ENCODE peak calls at places on chromosomes 12 and 14, in six cellular contexts. H is fibroblast of lung; K is colonic mucosa; F is lower lobe of right lung; V is CD8-positive, alpha-beta T cell; G is uterus. Z is an unnamed sample.

GRCh38 chr12:122937622-122938091 is 28.6 kb downstream of the ABCB9 start:
- DNase-seq in K (no peak), H (no peak), G (no peak), F (no peak), V (no peak), Z (peak; percentile 66)

GRCh38 chr14:102201369-102201748 is 61.7 kb downstream of the WDR20 start:
- DNase-seq in K (no peak), V (no peak), H (no peak), G (no peak), F (no peak), Z (no peak)

GRCh38 chr12:14403711-14404164 is 38.3 kb downstream of the ATF7IP start:
- DNase-seq in G (no peak), K (peak; percentile 51), V (no peak), H (peak; percentile 92), F (no peak), Z (no peak)

GRCh38 chr14:93811611-93812010 is 23.3 kb upstream of the PRIMA1 start:
- DNase-seq in K (no peak), G (no peak), F (no peak), H (no peak), V (no peak), Z (no peak)

GRCh38 chr12:130862161-130862560 is 9.7 kb upstream of the RAN start:
- DNase-seq in H (no peak), V (no peak), K (no peak), F (no peak), G (no peak), Z (no peak)

GRCh38 chr12:126083931-126084330 is 1018.7 kb downstream of the AACS start:
- DNase-seq in G (no peak), H (no peak), V (no peak), K (no peak), F (no peak), Z (no peak)

GRCh38 chr12:21780786-21781185 is 6.3 kb upstream of the KCNJ8 start:
- DNase-seq in V (no peak), K (no peak), G (no peak), H (no peak), F (no peak), Z (no peak)

GRCh38 chr14:85131523-85131922 is 398.4 kb upstream of the FLRT2 start:
- DNase-seq in V (no peak), K (no peak), H (no peak), G (no peak), F (no peak), Z (peak; percentile 40)

GRCh38 chr12:118357327-118358007 is 15.2 kb downstream of the TAOK3 start:
- DNase-seq in H (peak; percentile 64), G (peak; percentile 37), K (peak; percentile 71), F (no peak), V (peak; percentile 33), Z (no peak)

GRCh38 chr14:51564986-51565604 is 86.6 kb upstream of the FRMD6 start:
- DNase-seq in V (no peak), H (no peak), G (no peak), F (no peak), K (peak; percentile 22), Z (no peak)

GRCh38 chr14:50082784-50083466 is 33.4 kb downstream of the VCPKMT start:
- DNase-seq in V (peak; percentile 66), F (no peak), K (no peak), H (peak; percentile 36), G (peak; percentile 38), Z (no peak)

GRCh38 chr14:42965512-42965911 is 1358.8 kb downstream of the LRFN5 start:
- DNase-seq in V (no peak), F (no peak), G (no peak), H (no peak), K (no peak), Z (no peak)

GRCh38 chr12:114784526-114784925 is 100.6 kb upstream of the TBX3 start:
- DNase-seq in K (no peak), H (no peak), V (no peak), F (no peak), G (no peak), Z (no peak)

GRCh38 chr12:27615331-27615891 is 80.8 kb upstream of the REP15 start:
- DNase-seq in F (no peak), V (no peak), G (no peak), H (no peak), K (no peak), Z (no peak)

GRCh38 chr12:131827961-131828534 is at the start of gene MMP17:
- DNase-seq in G (no peak), H (peak; percentile 62), F (no peak), V (no peak), K (no peak), Z (no peak)

GRCh38 chr14:30580616-30581282 is 21.8 kb downstream of the G2E3 start:
- DNase-seq in G (no peak), F (no peak), V (no peak), K (no peak), H (no peak), Z (no peak)

GRCh38 chr14:78254911-78255431 is 84.8 kb downstream of the NRXN3 start:
- DNase-seq in G (no peak), V (no peak), H (no peak), K (no peak), F (no peak), Z (no peak)

GRCh38 chr12:69991683-69992297 is 166.8 kb downstream of the MYRFL start:
- DNase-seq in G (no peak), V (no peak), K (no peak), F (no peak), H (no peak), Z (no peak)

GRCh38 chr12:69986109-69986508 is 161.1 kb downstream of the MYRFL start:
- DNase-seq in F (no peak), G (no peak), K (no peak), V (no peak), H (no peak), Z (no peak)

GRCh38 chr12:69985656-69986055 is 160.6 kb downstream of the MYRFL start:
- DNase-seq in K (peak; percentile 52), F (no peak), V (no peak), G (no peak), H (no peak), Z (no peak)

GRCh38 chr12:69987453-69988102 is 162.6 kb downstream of the MYRFL start:
- DNase-seq in H (peak; percentile 89), G (peak; percentile 33), K (peak; percentile 75), F (no peak), V (no peak), Z (no peak)

GRCh38 chr12:69988601-69989194 is 163.7 kb downstream of the MYRFL start:
- DNase-seq in H (peak; percentile 25), G (no peak), F (no peak), V (no peak), K (no peak), Z (no peak)
- H3K4me3 ChIP-seq in H (no peak overlapping the region), G (no peak overlapping the region), F (no peak overlapping the region), V (no peak overlapping the region), K (no peak overlapping the region), Z (no peak overlapping the region)

GRCh38 chr12:104230704-104231103 is 15.1 kb downstream of the TXNRD1 start:
- DNase-seq in H (no peak), V (no peak), K (no peak), G (no peak), F (no peak), Z (no peak)

GRCh38 chr12:104234926-104235499 is 19.4 kb downstream of the TXNRD1 start:
- DNase-seq in K (no peak), V (no peak), G (no peak), H (no peak), F (no peak), Z (no peak)

GRCh38 chr12:104226672-104227071 is 11.1 kb downstream of the TXNRD1 start:
- DNase-seq in V (no peak), K (no peak), G (no peak), F (no peak), H (no peak), Z (no peak)

GRCh38 chr12:104232609-104233280 is 17.2 kb downstream of the TXNRD1 start:
- DNase-seq in H (no peak), F (no peak), V (no peak), K (no peak), G (no peak), Z (no peak)

GRCh38 chr12:104230304-104230703 is 14.7 kb downstream of the TXNRD1 start:
- DNase-seq in G (no peak), H (no peak), K (no peak), V (no peak), F (no peak), Z (no peak)
- H3K9me3 ChIP-seq in G (no peaks in the 10 kb centered on the region), H (no peaks in the 10 kb centered on the region), K (no peaks in the 10 kb centered on the region), V (no peaks in the 10 kb centered on the region), F (peaks cover 32% of the 10 kb centered on the region), Z (no peaks in the 10 kb centered on the region)

GRCh38 chr14:91142214-91142668 is 28.4 kb downstream of the DGLUCY start:
- DNase-seq in F (no peak), K (no peak), V (no peak), H (no peak), G (no peak), Z (no peak)

GRCh38 chr14:91138511-91139359 is 24.9 kb downstream of the DGLUCY start:
- DNase-seq in G (no peak), H (peak; percentile 38), F (no peak), K (peak; percentile 40), V (no peak), Z (no peak)

GRCh38 chr14:91140672-91141071 is 26.8 kb downstream of the DGLUCY start:
- DNase-seq in K (peak; percentile 50), F (no peak), H (peak; percentile 25), G (no peak), V (no peak), Z (no peak)

GRCh38 chr14:91143862-91144261 is 30.0 kb downstream of the DGLUCY start:
- DNase-seq in V (no peak), H (peak; percentile 22), K (no peak), F (peak; percentile 60), G (no peak), Z (peak; percentile 88)

DNA sequence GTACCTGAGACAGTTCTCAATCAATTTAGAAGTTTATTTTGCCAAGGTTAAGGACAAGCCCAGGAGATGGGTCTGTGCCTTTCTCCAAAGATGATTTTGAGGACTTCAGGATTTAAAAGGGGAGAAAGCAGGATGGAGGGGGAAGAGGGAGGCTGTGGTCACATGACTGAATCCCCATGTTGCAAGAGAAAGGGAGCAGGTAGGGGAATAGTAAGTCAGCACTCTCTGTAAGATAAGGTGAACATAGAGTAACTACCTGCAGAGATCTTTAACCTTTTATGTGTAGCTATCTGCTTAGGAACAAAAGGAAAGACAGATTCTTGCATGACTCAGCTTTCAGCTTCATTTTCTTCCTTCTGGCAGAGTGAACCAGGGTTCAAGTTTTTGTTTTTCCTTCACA is 25.9 kb downstream of the DGLUCY start:
- DNase-seq in V (no peak), F (no peak), G (no peak), H (no peak), K (no peak), Z (no peak)
- H3K4me3 ChIP-seq in V (no peak overlapping the region), F (no peak overlapping the region), G (no peak overlapping the region), H (no peak overlapping the region), K (no peak overlapping the region), Z (no peak overlapping the region)

DNA sequence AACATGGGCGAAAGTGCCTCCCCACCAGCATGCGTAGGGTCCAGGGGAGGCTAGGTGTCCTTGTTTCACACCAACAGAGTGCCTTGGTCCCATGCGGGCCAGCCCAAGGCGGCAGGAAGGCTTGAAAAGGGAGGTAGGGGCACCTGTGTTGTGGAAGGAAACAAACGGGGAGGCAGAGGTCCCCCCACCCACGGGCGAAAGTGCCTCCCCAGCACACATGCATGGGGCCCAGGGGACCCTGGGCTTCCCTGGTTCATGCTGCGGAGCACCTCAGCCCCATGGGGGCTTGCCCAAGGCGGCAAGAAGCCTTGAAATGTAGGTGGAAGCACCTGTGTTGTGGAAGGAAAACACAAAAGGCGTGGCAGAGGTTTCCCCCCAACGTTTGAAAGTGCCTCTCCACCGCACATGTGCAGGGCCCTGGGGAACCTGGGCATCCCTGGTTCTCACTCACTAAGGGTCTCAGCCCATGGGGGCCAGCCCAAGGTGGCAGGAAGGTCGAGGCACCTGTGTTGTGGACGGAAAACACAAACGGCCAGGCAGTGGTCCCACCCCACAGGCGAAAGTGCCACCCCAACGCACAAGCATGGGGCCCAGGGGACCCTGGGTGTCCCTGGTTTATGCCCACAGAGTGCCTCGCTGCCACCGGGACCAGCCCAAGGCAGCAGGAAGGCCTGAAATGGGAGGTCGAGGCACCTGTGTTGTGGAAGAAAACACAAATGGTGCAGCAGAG is 374.7 kb downstream of the ALG10 start:
- DNase-seq in H (no peak), F (peak; percentile 20), G (peak; percentile 5), V (no peak), K (no peak), Z (peak; percentile 23)
- H3K9me3 ChIP-seq in H (no peaks in the 10 kb centered on the region), F (peaks cover 15% of the 10 kb centered on the region), G (no peaks in the 10 kb centered on the region), V (no peaks in the 10 kb centered on the region), K (no peaks in the 10 kb centered on the region), Z (no peaks in the 10 kb centered on the region)

Z was measured in right lobe of liver.